ENCODE peak calls at places on chromosome 12, in eight cellular contexts. K is hepatocyte, U is cardiac muscle cell, H is OCI-LY7, J is GM23338, D is A549, Z is body of pancreas, Q is mucosa of descending colon. L is an unnamed sample. For H3K4me1, the result is how much of the 10 kb centered on the place peaks cover.

GRCh38 chr12:100058482-100059029 is 73.8 kb upstream of the ANKS1B start:
- DNase-seq in J (no peak), K (peak), Z (no peak), D (peak), H (no peak), U (peak), Q (no peak), L (no peak)

GRCh38 chr12:90896164-90896563 is 58.8 kb downstream of the CCER1 start:
- DNase-seq in Z (no peak), H (no peak), D (no peak), Q (no peak), U (peak), K (no peak), J (no peak), L (no peak)

GRCh38 chr12:99393763-99394162 is 253.8 kb upstream of the GARIN6 start:
- DNase-seq in D (no peak), H (peak), J (no peak), U (no peak), K (no peak), Q (no peak), Z (no peak), L (no peak)

GRCh38 chr12:64097346-64098105 is 124.6 kb downstream of the KICS2 start:
- DNase-seq in H (no peak), J (no peak), Z (no peak), D (no peak), K (no peak), U (peak), Q (no peak), L (no peak)

GRCh38 chr12:34340534-34341361 is 318.5 kb downstream of the ALG10 start:
- DNase-seq in J (no peak), Q (no peak), D (no peak), H (no peak), Z (no peak), K (no peak), U (no peak), L (no peak)

GRCh38 chr12:1740161-1740948 is 49.5 kb downstream of the ADIPOR2 start:
- DNase-seq in J (no peak), Z (no peak), Q (no peak), K (no peak), D (no peak), U (no peak), H (no peak), L (no peak)

GRCh38 chr12:15364221-15365170 is 42.2 kb downstream of the PTPRO start:
- DNase-seq in J (no peak), H (no peak), Q (no peak), U (peak), K (no peak), Z (no peak), D (no peak), L (no peak)

GRCh38 chr12:79452906-79453305 is 237.9 kb downstream of the PAWR start:
- DNase-seq in H (no peak), U (no peak), J (peak), Z (no peak), D (no peak), Q (no peak), K (no peak), L (no peak)

GRCh38 chr12:21502164-21502496 is 541 bp downstream of the GOLT1B start:
- DNase-seq in J (no peak), H (peak), Z (peak), U (peak), D (peak), Q (no peak), K (peak), L (peak)

GRCh38 chr12:93128332-93128707 is 199.2 kb upstream of the EEA1 start:
- DNase-seq in K (no peak), Q (no peak), Z (no peak), H (no peak), J (no peak), U (no peak), D (no peak), L (no peak)

GRCh38 chr12:2027379-2027778 is 23.1 kb upstream of the DCP1B start:
- DNase-seq in H (no peak), K (no peak), D (no peak), Q (no peak), Z (no peak), U (no peak), J (no peak), L (no peak)

GRCh38 chr12:76787689-76788088 is 23.8 kb downstream of the ZDHHC17 start:
- DNase-seq in Q (no peak), J (no peak), K (no peak), Z (no peak), U (no peak), D (no peak), H (no peak), L (no peak)

GRCh38 chr12:76786986-76787385 is 23.1 kb downstream of the ZDHHC17 start:
- DNase-seq in H (no peak), D (no peak), Z (no peak), Q (no peak), U (no peak), K (no peak), J (no peak), L (no peak)

GRCh38 chr12:76785407-76785806 is 21.5 kb downstream of the ZDHHC17 start:
- DNase-seq in J (no peak), Z (no peak), U (no peak), Q (no peak), K (no peak), D (no peak), H (no peak), L (no peak)

GRCh38 chr12:76782440-76782996 is 18.6 kb downstream of the ZDHHC17 start:
- DNase-seq in K (no peak), Q (no peak), D (no peak), U (no peak), H (no peak), Z (no peak), J (no peak), L (no peak)

DNA sequence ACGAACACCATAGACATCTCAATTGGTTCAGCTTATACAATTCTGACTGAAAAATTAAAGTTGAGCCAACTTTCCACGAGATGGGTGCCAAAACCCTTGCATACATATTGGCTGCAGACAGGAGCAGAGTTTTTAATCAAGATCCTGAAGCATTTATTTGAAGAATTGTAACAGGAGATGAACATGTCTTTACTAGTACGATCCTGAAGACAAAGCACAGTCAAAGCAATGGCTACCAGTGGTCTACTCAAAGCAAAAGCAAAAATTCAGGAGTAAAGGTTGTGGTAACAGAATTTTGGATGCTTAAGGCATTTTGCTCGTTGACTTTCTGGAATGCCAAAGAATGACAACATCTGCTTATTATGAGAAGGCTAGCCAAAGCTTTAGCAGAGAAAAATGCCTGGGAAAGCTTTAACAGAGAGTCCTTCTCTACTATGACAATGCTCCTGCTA is 20.7 kb downstream of the ZDHHC17 start:
- DNase-seq in U (peak), J (no peak), K (no peak), Z (no peak), Q (no peak), H (no peak), D (no peak), L (no peak)
- H3K4me1 ChIP-seq in U (under half), J (under half), K (under half), Z (under half), Q (under half), H (under half), D (under half), L (under half)

GRCh38 chr12:70247653-70248199 is 4.5 kb downstream of the CNOT2 start:
- DNase-seq in H (no peak), Z (no peak), Q (no peak), U (no peak), J (no peak), D (no peak), K (no peak), L (no peak)

GRCh38 chr12:70245458-70245857 is 2.2 kb downstream of the CNOT2 start:
- DNase-seq in Q (no peak), U (no peak), J (no peak), K (no peak), D (no peak), H (no peak), Z (no peak), L (no peak)

GRCh38 chr12:70248916-70249315 is 5.7 kb downstream of the CNOT2 start:
- DNase-seq in H (no peak), D (no peak), U (peak), Q (no peak), Z (no peak), J (no peak), K (no peak), L (no peak)

GRCh38 chr12:70243510-70244331 is 488 bp downstream of the CNOT2 start:
- DNase-seq in K (peak), J (peak), Q (peak), U (peak), H (peak), Z (peak), D (peak), L (peak)

GRCh38 chr12:70246580-70246979 is 3.3 kb downstream of the CNOT2 start:
- DNase-seq in J (no peak), Z (no peak), H (no peak), U (no peak), D (no peak), Q (no peak), K (no peak), L (no peak)
- H3K4me1 ChIP-seq in J (half or more), Z (half or more), H (half or more), U (under half), D (under half), Q (half or more), K (under half), L (half or more)

GRCh38 chr12:116266220-116266619 is 11.3 kb downstream of the MED13L start:
- DNase-seq in Z (no peak), D (peak), J (peak), Q (no peak), K (peak), U (no peak), H (no peak), L (no peak)

GRCh38 chr12:116265361-116266128 is 11.9 kb downstream of the MED13L start:
- DNase-seq in H (no peak), Z (no peak), Q (no peak), J (no peak), K (no peak), D (no peak), U (no peak), L (no peak)

GRCh38 chr12:116264525-116265070 is 12.9 kb downstream of the MED13L start:
- DNase-seq in J (peak), Z (no peak), D (no peak), K (no peak), H (no peak), U (no peak), Q (no peak), L (no peak)

GRCh38 chr12:116266631-116267349 is 10.7 kb downstream of the MED13L start:
- DNase-seq in H (no peak), Q (no peak), Z (no peak), J (no peak), D (no peak), K (no peak), U (no peak), L (no peak)

GRCh38 chr12:116267948-116268347 is 9.5 kb downstream of the MED13L start:
- DNase-seq in D (no peak), Q (no peak), J (no peak), U (no peak), K (no peak), H (no peak), Z (no peak), L (no peak)
- H3K4me1 ChIP-seq in D (half or more), Q (under half), J (under half), U (under half), K (under half), H (under half), Z (half or more), L (half or more)

DNA sequence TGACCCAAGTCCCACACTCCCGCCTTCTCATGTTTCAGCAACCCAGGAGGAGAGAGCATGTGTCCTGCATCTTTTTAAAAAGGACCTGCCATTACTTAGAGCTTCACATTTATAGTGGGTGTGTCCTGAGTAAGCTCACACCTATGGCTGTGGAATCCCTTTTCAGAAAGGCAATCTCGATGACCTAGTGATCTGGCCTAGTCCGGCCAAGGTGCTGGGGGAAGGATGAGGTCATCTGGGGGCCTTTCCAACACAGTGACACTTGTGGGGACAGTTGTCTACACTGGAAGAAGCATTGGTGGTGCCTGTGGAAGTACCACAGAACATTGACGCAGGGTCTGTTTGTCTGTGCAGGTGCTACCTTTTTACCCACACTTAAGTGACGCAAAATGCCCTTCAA is 8.2 kb downstream of the TCP11L2 start:
- DNase-seq in Z (no peak), H (no peak), J (no peak), Q (no peak), D (no peak), K (no peak), U (no peak), L (no peak)
- H3K4me1 ChIP-seq in Z (under half), H (under half), J (under half), Q (under half), D (under half), K (under half), U (under half), L (half or more)